ENCODE peak calls at places on chromosomes 12 and 14, in six cellular contexts. B is uterus; U is upper lobe of right lung; Q is GM23248; W is Peyer's patch; P is CD8-positive, alpha-beta T cell. L is an unnamed sample.

GRCh38 chr12:89370411-89370810 is 18.1 kb upstream of the DUSP6 start:
- DNase-seq in U (no peak), B (no peak), P (no peak), W (no peak), Q (peak), L (no peak)

GRCh38 chr14:31877333-31877798 is 199.7 kb upstream of the ARHGAP5 start:
- DNase-seq in U (no peak), W (no peak), B (no peak), Q (peak), P (no peak), L (no peak)

GRCh38 chr12:98440165-98440581 is 75.2 kb upstream of the TMPO start:
- DNase-seq in U (no peak), B (peak), Q (peak), P (no peak), W (no peak), L (peak)

GRCh38 chr14:68970096-68970612 is 8.9 kb downstream of the ACTN1 start:
- DNase-seq in Q (no peak), W (no peak), P (peak), U (no peak), B (peak), L (no peak)

GRCh38 chr12:63844391-63845341 is at the start of gene SRGAP1:
- DNase-seq in Q (peak), P (no peak), U (peak), W (peak), B (peak), L (peak)

GRCh38 chr12:116266631-116267349 is 10.7 kb downstream of the MED13L start:
- DNase-seq in W (no peak), U (no peak), Q (peak), P (no peak), B (no peak), L (no peak)

GRCh38 chr14:52351191-52351560 is 37.1 kb downstream of the PTGER2 start:
- DNase-seq in W (no peak), B (peak), Q (peak), U (no peak), P (no peak), L (no peak)

GRCh38 chr14:100584056-100585031 is 2.9 kb downstream of the BEGAIN start:
- DNase-seq in U (peak), W (peak), P (no peak), B (no peak), Q (no peak), L (peak)

GRCh38 chr12:132788375-132789098 is 26.9 kb upstream of the ANKLE2 start:
- DNase-seq in P (no peak), U (no peak), B (no peak), W (no peak), Q (peak), L (no peak)

GRCh38 chr12:85441025-85441424 is 161.0 kb downstream of the ALX1 start:
- DNase-seq in B (no peak), Q (no peak), U (no peak), P (no peak), W (no peak), L (no peak)

GRCh38 chr12:25615119-25615518 is 62.0 kb upstream of the LMNTD1 start:
- DNase-seq in Q (peak), B (no peak), W (no peak), P (no peak), U (no peak), L (no peak)

GRCh38 chr12:56213878-56214277 is 7.8 kb downstream of the RNF41 start:
- DNase-seq in W (no peak), Q (peak), B (no peak), U (no peak), P (no peak), L (no peak)

GRCh38 chr14:74945852-74946658 is 9.3 kb downstream of the PGF start:
- DNase-seq in U (peak), W (peak), Q (peak), P (peak), B (peak), L (peak)

GRCh38 chr12:40261937-40262336 is 37.1 kb downstream of the LRRK2 start:
- DNase-seq in U (no peak), P (no peak), W (no peak), Q (no peak), B (no peak), L (no peak)

GRCh38 chr12:89348894-89349669 is 3.2 kb downstream of the DUSP6 start:
- DNase-seq in U (no peak), W (no peak), P (no peak), B (no peak), Q (peak), L (no peak)

GRCh38 chr12:75260316-75260715 is 50.7 kb upstream of the KCNC2 start:
- DNase-seq in W (no peak), B (no peak), U (no peak), P (no peak), Q (no peak), L (no peak)

GRCh38 chr14:95265106-95266094 is 54.3 kb downstream of the CLMN start:
- DNase-seq in B (peak), W (peak), U (no peak), P (no peak), Q (peak), L (no peak)

GRCh38 chr14:103315368-103315911 is 18.6 kb upstream of the EIF5 start:
- DNase-seq in W (no peak), Q (peak), B (no peak), P (no peak), U (no peak), L (peak)

GRCh38 chr14:60839057-60839456 is 104.5 kb downstream of the MNAT1 start:
- DNase-seq in P (no peak), B (no peak), U (no peak), Q (no peak), W (no peak), L (no peak)

GRCh38 chr12:65728913-65729793 is 95.1 kb upstream of the HMGA2 start:
- DNase-seq in U (no peak), B (no peak), W (peak), P (no peak), Q (peak), L (no peak)

GRCh38 chr14:56338674-56339073 is 220.5 kb downstream of the PELI2 start:
- DNase-seq in U (no peak), W (no peak), B (no peak), Q (no peak), P (no peak), L (no peak)

GRCh38 chr14:76844223-76844622 is 18.0 kb downstream of the LRRC74A start:
- DNase-seq in Q (peak), P (peak), U (peak), W (no peak), B (peak), L (no peak)

GRCh38 chr14:103775506-103775905 is 59.9 kb downstream of the ZFYVE21 start:
- DNase-seq in U (no peak), B (no peak), W (no peak), P (no peak), Q (no peak), L (no peak)

GRCh38 chr12:88644946-88645702 is 64.9 kb upstream of the KITLG start:
- DNase-seq in P (no peak), B (no peak), W (no peak), U (no peak), Q (no peak), L (no peak)

GRCh38 chr14:61475316-61475715 is 153.9 kb downstream of the PRKCH start:
- DNase-seq in W (no peak), U (no peak), B (no peak), Q (peak), P (no peak), L (no peak)

GRCh38 chr12:122895757-122896636 is at the start of gene VPS37B:
- DNase-seq in W (peak), B (peak), U (peak), P (peak), Q (peak), L (peak)

GRCh38 chr12:122895290-122895689 is 634 bp downstream of the VPS37B start:
- DNase-seq in U (no peak), P (no peak), B (no peak), W (no peak), Q (peak), L (no peak)

GRCh38 chr12:122891661-122892525 is 4.0 kb downstream of the VPS37B start:
- DNase-seq in Q (peak), P (no peak), U (no peak), W (no peak), B (no peak), L (no peak)

GRCh38 chr12:122894173-122895121 is 1.5 kb downstream of the VPS37B start:
- DNase-seq in Q (peak), U (peak), B (peak), P (no peak), W (peak), L (no peak)

GRCh38 chr12:122893208-122894151 is 2.4 kb downstream of the VPS37B start:
- DNase-seq in B (no peak), P (no peak), Q (no peak), U (no peak), W (no peak), L (no peak)
- H3K27ac ChIP-seq in B (no peak), P (no peak), Q (peak), U (peak), W (peak), L (peak)

DNA sequence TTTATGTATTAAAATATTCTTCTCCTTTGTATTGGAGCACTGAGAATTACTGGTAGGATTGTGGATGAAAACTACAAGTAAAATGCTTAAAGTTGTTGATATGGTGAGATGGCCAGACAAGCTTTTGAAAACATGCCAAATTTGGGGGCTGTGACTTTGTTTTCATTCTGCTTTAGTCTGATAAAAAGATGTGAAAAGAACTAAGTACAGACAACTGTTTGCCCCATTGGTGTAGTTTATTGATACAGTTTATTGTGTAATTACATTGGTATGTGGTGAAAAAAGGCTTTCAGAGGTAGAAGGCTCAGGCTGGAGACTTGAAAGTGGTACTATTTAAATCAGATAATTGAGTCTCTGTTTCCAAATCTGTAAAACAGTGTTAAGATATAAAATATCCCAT is 746.8 kb downstream of the DIO2 start:
- DNase-seq in W (no peak), U (no peak), Q (no peak), B (no peak), P (no peak), L (no peak)
- H3K27ac ChIP-seq in W (no peak), U (no peak), Q (no peak), B (no peak), P (no peak), L (no peak)

DNA sequence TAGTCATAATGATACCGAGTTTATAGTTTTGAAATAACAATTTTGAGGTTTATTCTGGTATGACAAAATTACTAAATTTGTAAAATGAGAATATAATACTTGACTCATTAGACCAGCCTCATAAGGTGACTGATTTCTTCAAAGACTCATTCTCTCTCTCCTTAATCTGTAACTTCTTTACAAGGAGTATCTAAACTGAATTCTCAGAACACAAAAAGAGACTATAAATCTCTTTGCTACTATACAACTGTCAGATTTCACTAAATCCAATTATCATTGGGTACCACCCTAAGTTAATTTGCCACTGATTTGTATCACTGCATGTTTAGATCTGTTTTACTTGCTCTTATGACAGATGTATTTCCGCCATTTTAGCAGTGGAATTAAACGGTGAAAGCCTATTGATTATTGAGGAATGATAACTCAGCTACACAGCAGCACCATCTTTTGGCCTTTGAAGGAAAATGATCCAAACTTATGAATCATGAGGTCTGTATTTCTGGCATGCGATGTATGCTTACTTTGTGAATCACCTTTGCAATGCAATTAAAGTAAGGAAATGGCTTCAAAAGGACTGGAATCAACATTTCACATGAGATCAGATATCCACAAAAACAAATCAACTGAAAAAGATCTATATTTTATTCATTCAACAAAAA is 161.2 kb downstream of the RERGL start:
- DNase-seq in P (no peak), U (no peak), Q (peak), W (no peak), B (no peak), L (no peak)
- H3K27ac ChIP-seq in P (no peak), U (no peak), Q (no peak), W (no peak), B (no peak), L (no peak)

GRCh38 chr12:22271036-22271435 is 63.5 kb downstream of the ST8SIA1 start:
- DNase-seq in B (no peak), W (no peak), Q (peak), U (no peak), P (no peak), L (no peak)

GRCh38 chr12:22276846-22277245 is 57.7 kb downstream of the ST8SIA1 start:
- DNase-seq in P (no peak), U (no peak), B (no peak), W (no peak), Q (no peak), L (no peak)

GRCh38 chr12:22276313-22276712 is 58.2 kb downstream of the ST8SIA1 start:
- DNase-seq in Q (no peak), U (no peak), B (peak), W (no peak), P (no peak), L (no peak)

GRCh38 chr12:22272596-22272995 is 61.9 kb downstream of the ST8SIA1 start:
- DNase-seq in Q (no peak), B (no peak), P (no peak), W (no peak), U (no peak), L (no peak)

DNA sequence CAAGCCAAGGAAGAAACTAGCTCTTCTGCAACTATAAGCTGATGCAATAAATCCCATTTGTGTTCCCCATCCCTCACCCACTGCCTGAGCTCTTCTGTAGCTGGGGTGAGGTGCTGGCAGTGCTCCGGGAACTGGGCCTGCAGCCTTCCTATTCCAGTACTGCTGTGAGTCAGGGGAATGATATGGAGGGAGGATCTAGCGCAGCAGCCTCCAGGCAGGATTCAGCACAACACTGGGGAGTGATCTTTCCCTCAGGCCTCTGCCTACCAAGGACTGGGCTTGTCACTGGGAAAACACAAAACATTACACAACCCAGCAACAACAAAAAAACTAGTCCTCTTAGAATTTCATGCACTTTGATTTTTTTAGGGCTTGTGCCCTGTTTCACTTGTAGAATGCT is 58.7 kb downstream of the ST8SIA1 start:
- DNase-seq in B (peak), Q (peak), U (peak), P (no peak), W (peak), L (no peak)
- H3K27ac ChIP-seq in B (peak), Q (peak), U (peak), P (no peak), W (peak), L (peak)